ENCODE peak calls at places on chromosome 1, in nine cellular contexts. J, Y, B, R, A, E, L, K and T are unnamed samples.

GRCh38 chr1:151893176-151893924 is 16.0 kb downstream of the THEM4 start:
- DNase-seq in K (no peak), L (no peak), J (no peak), Y (no peak), E (no peak), B (peak; percentile 21), R (no peak), A (no peak), T (no peak)

GRCh38 chr1:238052496-238053266 is 162.0 kb upstream of the ZP4 start:
- DNase-seq in E (no peak), R (no peak), K (no peak), B (no peak), J (no peak), A (peak; percentile 56), L (no peak), Y (no peak), T (no peak)

GRCh38 chr1:89200668-89201488 is 2.1 kb upstream of the GBP4 start:
- DNase-seq in Y (no peak), E (no peak), J (no peak), R (no peak), A (no peak), B (no peak), L (no peak), K (peak; percentile 65), T (no peak)

GRCh38 chr1:228367798-228368791 is 38.5 kb downstream of the TRIM11 start:
- DNase-seq in K (no peak), B (no peak), R (peak; percentile 20), A (peak; percentile 65), E (peak; percentile 80), Y (peak; percentile 8), J (peak; percentile 62), L (no peak), T (no peak)

GRCh38 chr1:85295006-85295431 is 18.6 kb upstream of the BCL10 start:
- DNase-seq in R (no peak), L (no peak), K (no peak), A (peak; percentile 98), E (no peak), Y (no peak), B (no peak), J (no peak), T (peak; percentile 59)

GRCh38 chr1:164735315-164736052 is 176.5 kb downstream of the PBX1 start:
- DNase-seq in R (peak; percentile 38), E (peak; percentile 78), J (no peak), K (no peak), Y (no peak), L (no peak), A (peak; percentile 89), B (peak; percentile 62), T (no peak)

GRCh38 chr1:220274122-220274855 is 2.0 kb upstream of the RAB3GAP2 start:
- DNase-seq in K (no peak), Y (no peak), R (no peak), L (no peak), B (peak; percentile 34), J (peak; percentile 60), A (no peak), E (no peak), T (no peak)

GRCh38 chr1:197096137-197096536 is 29.1 kb upstream of the F13B start:
- DNase-seq in E (peak; percentile 18), A (no peak), R (no peak), K (no peak), Y (no peak), L (no peak), J (no peak), B (no peak), T (no peak)

GRCh38 chr1:30523055-30524020 is 200.0 kb downstream of the MATN1 start:
- DNase-seq in A (peak; percentile 66), Y (no peak), E (no peak), J (no peak), L (no peak), K (no peak), B (peak; percentile 98), R (no peak), T (peak; percentile 24)

GRCh38 chr1:18109756-18110597 is 2.4 kb downstream of the IGSF21 start:
- DNase-seq in A (no peak), E (peak; percentile 46), B (peak; percentile 48), R (peak; percentile 87), J (peak; percentile 97), L (no peak), K (peak; percentile 80), Y (no peak), T (no peak)

GRCh38 chr1:82445827-82446226 is 645.1 kb downstream of the ADGRL2 start:
- DNase-seq in E (no peak), K (no peak), Y (no peak), J (no peak), A (no peak), L (no peak), R (no peak), B (no peak), T (no peak)

GRCh38 chr1:29823536-29823935 is 587.2 kb downstream of the PTPRU start:
- DNase-seq in L (no peak), A (no peak), K (no peak), J (no peak), R (peak; percentile 30), Y (no peak), E (no peak), B (no peak), T (no peak)

GRCh38 chr1:201713093-201713810 is 115.7 kb upstream of the IPO9 start:
- DNase-seq in E (peak; percentile 95), A (peak; percentile 95), J (no peak), L (no peak), Y (no peak), K (no peak), B (peak; percentile 100), R (no peak), T (peak; percentile 93)

GRCh38 chr1:115063238-115063901 is 25.9 kb downstream of the TSPAN2 start:
- DNase-seq in A (peak; percentile 65), L (peak; percentile 25), B (no peak), K (no peak), J (no peak), R (no peak), E (no peak), Y (no peak), T (no peak)

GRCh38 chr1:211697356-211697755 is 21.9 kb upstream of the NEK2 start:
- DNase-seq in J (no peak), A (no peak), L (no peak), Y (peak; percentile 97), R (no peak), B (no peak), E (no peak), K (no peak), T (no peak)

GRCh38 chr1:213976665-213977485 is 10.9 kb upstream of the PROX1 start:
- DNase-seq in E (no peak), B (no peak), L (no peak), K (no peak), Y (no peak), A (no peak), J (no peak), R (peak; percentile 36), T (no peak)
- TF ChIP-seq EZH2phosphoT487 in E (no peak), B (no peak), L (no peak), K (no peak), Y (no peak), A (no peak), J (no peak), R (no peak), T (no peak)

GRCh38 chr1:222896630-222897526 is 82.0 kb downstream of the DISP1 start:
- DNase-seq in L (no peak), A (peak; percentile 51), J (no peak), B (peak; percentile 61), Y (no peak), R (no peak), E (no peak), K (no peak), T (no peak)

GRCh38 chr1:222898191-222898527 is 83.3 kb downstream of the DISP1 start:
- DNase-seq in K (no peak), R (no peak), E (no peak), A (no peak), L (no peak), Y (no peak), J (no peak), B (peak; percentile 29), T (no peak)

GRCh38 chr1:222894331-222894730 is 79.5 kb downstream of the DISP1 start:
- DNase-seq in Y (no peak), L (no peak), B (no peak), A (no peak), J (no peak), K (no peak), R (no peak), E (no peak), T (no peak)

GRCh38 chr1:222893255-222893654 is 78.4 kb downstream of the DISP1 start:
- DNase-seq in J (no peak), L (no peak), Y (no peak), A (no peak), B (no peak), K (no peak), E (no peak), R (no peak), T (no peak)

GRCh38 chr1:222897527-222898190 is 82.8 kb downstream of the DISP1 start:
- DNase-seq in J (no peak), L (no peak), A (peak; percentile 5), K (no peak), R (no peak), E (no peak), Y (no peak), B (peak; percentile 40), T (no peak)
- TF ChIP-seq EZH2phosphoT487 in J (no peak), L (no peak), A (no peak), K (no peak), R (no peak), E (no peak), Y (no peak), B (no peak), T (no peak)

GRCh38 chr1:154190550-154190949 is 1.4 kb downstream of the TPM3 start:
- DNase-seq in Y (no peak), E (no peak), B (no peak), R (no peak), J (no peak), A (peak; percentile 39), L (no peak), K (no peak), T (no peak)
- TF ChIP-seq EZH2phosphoT487 in Y (no peak), E (no peak), B (no peak), R (no peak), J (no peak), A (no peak), L (no peak), K (no peak), T (no peak)

GRCh38 chr1:16143566-16144324 is 12.1 kb downstream of the EPHA2 start:
- DNase-seq in J (no peak), K (no peak), E (peak; percentile 89), R (no peak), Y (no peak), A (peak; percentile 96), B (no peak), L (no peak), T (peak; percentile 88)

GRCh38 chr1:16143005-16143565 is 12.8 kb downstream of the EPHA2 start:
- DNase-seq in J (no peak), E (no peak), K (no peak), A (no peak), L (no peak), R (no peak), Y (no peak), B (no peak), T (no peak)

GRCh38 chr1:16145030-16145987 is 10.6 kb downstream of the EPHA2 start:
- DNase-seq in K (no peak), Y (no peak), A (peak; percentile 97), R (peak; percentile 69), J (peak; percentile 68), E (peak; percentile 72), L (no peak), B (peak; percentile 98), T (peak; percentile 89)

GRCh38 chr1:16145988-16146887 is 9.6 kb downstream of the EPHA2 start:
- DNase-seq in K (peak; percentile 59), A (peak; percentile 89), B (peak; percentile 93), R (peak; percentile 90), Y (no peak), E (peak; percentile 94), J (peak; percentile 95), L (no peak), T (no peak)

GRCh38 chr1:16144325-16145029 is 11.4 kb downstream of the EPHA2 start:
- DNase-seq in R (no peak), K (no peak), Y (no peak), L (no peak), E (no peak), J (no peak), B (no peak), A (no peak), T (no peak)
- TF ChIP-seq EZH2phosphoT487 in R (no peak), K (no peak), Y (no peak), L (no peak), E (no peak), J (no peak), B (no peak), A (no peak), T (no peak)